ENCODE peak calls at places on chromosomes 1 and 21, in five cellular contexts. X is GM12878, O is GM12891, R is HepG2, A is H1. T is an unnamed sample.

GRCh38 chr1:3702990-3703728 is 49.1 kb upstream of the CCDC27 start:
- DNase-seq in O (no peak), A (no peak), X (no peak), R (no peak), T (no peak)

GRCh38 chr1:227959325-227959860 is 11.7 kb upstream of the WNT9A start:
- DNase-seq in O (no peak), A (no peak), X (no peak), R (no peak), T (no peak)

GRCh38 chr21:38460171-38460742 is 38.0 kb downstream of the ERG start:
- DNase-seq in A (no peak), O (no peak), X (no peak), R (no peak), T (no peak)

GRCh38 chr1:233354983-233355382 is 27.5 kb downstream of the MAP3K21 start:
- DNase-seq in O (no peak), A (no peak), X (no peak), R (no peak), T (no peak)

GRCh38 chr1:232538224-232538942 is 91.5 kb downstream of the SIPA1L2 start:
- DNase-seq in O (no peak), A (peak), R (peak), X (no peak), T (no peak)

GRCh38 chr1:69523032-69523431 is 44.7 kb upstream of the LRRC7 start:
- DNase-seq in A (no peak), O (no peak), R (no peak), X (no peak), T (no peak)

GRCh38 chr1:65254320-65255087 is 54.8 kb upstream of the DNAJC6 start:
- DNase-seq in O (peak), X (no peak), R (peak), A (no peak), T (peak)

GRCh38 chr1:217586586-217586985 is 44.3 kb downstream of the GPATCH2 start:
- DNase-seq in R (no peak), O (no peak), A (no peak), X (no peak), T (no peak)

GRCh38 chr21:28826569-28826968 is 166.1 kb downstream of the LTN1 start:
- DNase-seq in R (no peak), X (no peak), O (no peak), A (no peak), T (no peak)

GRCh38 chr1:54283214-54283996 is 83.4 kb downstream of the MRPL37 start:
- DNase-seq in X (no peak), O (no peak), R (no peak), A (no peak), T (no peak)

GRCh38 chr1:109620396-109620817 is 770 bp downstream of the AMPD2 start:
- DNase-seq in X (no peak), R (no peak), O (no peak), A (no peak), T (no peak)

GRCh38 chr1:24294228-24294672 is 24.9 kb upstream of the GRHL3 start:
- DNase-seq in R (no peak), O (no peak), X (no peak), A (no peak), T (no peak)

GRCh38 chr1:84078108-84078823 is 65.8 kb upstream of the PRKACB start:
- DNase-seq in A (no peak), R (no peak), X (no peak), O (no peak), T (no peak)

GRCh38 chr1:53944469-53945182 is 873 bp downstream of the IFT25 start:
- DNase-seq in X (no peak), R (no peak), O (no peak), A (no peak), T (no peak)

GRCh38 chr1:222618880-222619321 is 1.0 kb downstream of the MIA3 start:
- DNase-seq in R (peak), X (no peak), O (no peak), A (no peak), T (no peak)
- TF ChIP-seq TAF1 in R (no peak), X (no peak), O (no peak), A (no peak), T (no peak)

GRCh38 chr1:47502746-47503370 is 65.0 kb downstream of the FOXD2 start:
- DNase-seq in O (no peak), R (no peak), X (no peak), A (no peak), T (no peak)
- TF ChIP-seq POLR2AphosphoS5 in O (no peak), R (no peak), X (no peak), A (no peak), T (no peak)

DNA sequence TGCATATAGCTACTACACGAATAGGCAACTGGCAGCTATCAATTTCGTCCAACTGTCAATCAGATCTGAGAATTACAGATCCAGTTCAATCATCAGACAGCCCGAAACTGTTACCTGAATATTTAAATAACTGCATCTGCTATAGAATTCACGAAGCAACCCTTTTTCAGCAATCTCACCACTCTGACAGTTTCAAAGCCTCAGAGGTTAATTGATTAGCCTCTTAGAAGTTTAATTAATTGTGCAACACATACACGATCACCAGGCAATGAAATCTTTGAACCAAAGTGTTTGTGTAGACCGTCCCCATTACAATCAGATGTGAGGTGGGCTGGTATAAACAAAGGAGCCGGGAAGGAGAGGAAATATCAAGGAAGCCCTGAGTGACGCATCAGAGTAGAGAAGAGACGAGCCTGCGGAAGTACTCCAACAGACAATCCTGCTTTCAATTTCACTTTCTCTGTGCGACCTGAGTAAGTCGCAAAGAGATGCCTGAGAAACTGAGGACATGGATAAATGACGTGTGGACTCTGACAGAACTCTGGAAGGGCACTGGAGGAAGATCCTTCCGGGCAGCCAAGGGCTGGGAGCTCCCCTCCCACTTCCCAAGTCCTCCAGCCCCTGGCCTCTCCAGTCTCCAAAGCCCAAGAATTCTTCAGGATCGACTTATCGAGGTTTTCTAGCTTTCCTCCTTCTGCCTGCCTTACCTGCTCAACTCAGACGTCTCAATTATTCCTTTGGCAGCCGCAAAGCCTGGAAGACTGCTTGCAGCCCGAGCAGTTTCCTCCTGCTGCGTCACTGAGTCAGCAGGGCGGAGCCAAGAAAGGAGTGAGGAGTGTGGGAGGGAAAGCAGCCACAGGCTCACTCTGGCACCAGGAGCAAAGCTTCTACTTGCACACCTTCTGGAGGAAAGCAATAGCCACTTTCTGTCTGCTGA is at the start of gene RNASEL:
- DNase-seq in O (no peak), R (no peak), A (no peak), X (no peak), T (no peak)
- TF ChIP-seq POLR2A in O (peak), R (no peak), A (no peak), X (peak), T (peak)

DNA sequence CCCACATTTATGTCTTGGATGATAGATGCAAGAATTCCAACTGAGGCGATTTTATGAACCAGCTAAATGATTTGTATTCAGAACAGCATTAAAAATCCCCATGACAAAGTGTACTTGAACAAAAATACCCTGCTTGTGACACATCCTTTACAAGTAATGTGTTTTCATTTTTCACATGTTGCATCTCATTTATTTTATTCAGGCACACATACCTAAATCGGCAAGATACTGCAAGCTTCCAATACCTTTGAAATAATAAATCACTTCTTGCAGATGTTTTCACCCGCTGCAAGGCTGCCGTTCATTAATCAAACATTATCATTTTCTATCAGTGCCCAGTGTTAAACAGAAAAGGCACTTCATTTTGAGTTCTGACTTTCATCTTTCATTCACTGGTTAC is 269.6 kb downstream of the DPYD start:
- DNase-seq in O (no peak), A (no peak), X (no peak), R (no peak), T (no peak)
- TF ChIP-seq TAF1 in O (no peak), A (no peak), X (no peak), R (no peak), T (no peak)

GRCh38 chr1:77489910-77490309 is 192.5 kb downstream of the ZZZ3 start:
- DNase-seq in X (no peak), O (no peak), A (no peak), R (no peak), T (no peak)

GRCh38 chr1:77498918-77499317 is 183.5 kb downstream of the ZZZ3 start:
- DNase-seq in A (no peak), X (no peak), R (no peak), O (no peak), T (no peak)

GRCh38 chr1:77499466-77499865 is 183.0 kb downstream of the ZZZ3 start:
- DNase-seq in O (no peak), R (no peak), A (no peak), X (no peak), T (no peak)

DNA sequence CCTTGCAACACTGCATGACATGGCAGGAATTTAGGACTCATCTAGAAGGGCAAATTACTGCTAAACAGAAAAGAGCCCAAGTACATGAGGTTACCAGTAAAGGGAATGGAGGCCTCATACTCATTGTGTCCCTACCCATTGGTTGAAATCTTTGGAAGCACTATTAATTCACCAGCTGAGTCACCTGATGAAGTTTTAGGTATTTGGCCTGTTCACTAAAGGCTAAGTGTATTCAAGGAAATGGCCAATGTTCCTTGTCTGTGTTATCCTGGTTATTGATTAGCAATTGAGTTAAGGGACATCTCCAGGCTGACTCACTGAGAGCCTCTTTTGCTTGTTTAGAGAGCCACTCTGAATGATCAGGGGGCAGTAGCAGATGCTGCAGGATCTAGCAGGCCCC is 188.4 kb downstream of the ZZZ3 start:
- DNase-seq in R (no peak), A (no peak), O (no peak), X (no peak), T (no peak)
- TF ChIP-seq POLR2AphosphoS5 in R (no peak), A (no peak), O (no peak), X (no peak), T (no peak)

GRCh38 chr1:111621050-111621449 is 1.5 kb downstream of the RAP1A start:
- DNase-seq in R (no peak), O (no peak), X (no peak), A (no peak), T (no peak)

GRCh38 chr1:111618081-111618480 is 1.5 kb upstream of the RAP1A start:
- DNase-seq in R (no peak), A (no peak), X (no peak), O (no peak), T (no peak)

GRCh38 chr1:111620412-111620971 is 903 bp downstream of the RAP1A start:
- DNase-seq in A (no peak), X (no peak), O (no peak), R (no peak), T (no peak)

GRCh38 chr1:111618953-111619634 is 495 bp upstream of the RAP1A start:
- DNase-seq in X (no peak), O (no peak), A (no peak), R (no peak), T (no peak)

GRCh38 chr1:111619635-111620411 is at the start of gene RAP1A:
- DNase-seq in X (peak), A (peak), O (peak), R (peak), T (peak)
- TF ChIP-seq POLR2A in X (peak), A (no peak), O (no peak), R (no peak), T (peak)

DNA sequence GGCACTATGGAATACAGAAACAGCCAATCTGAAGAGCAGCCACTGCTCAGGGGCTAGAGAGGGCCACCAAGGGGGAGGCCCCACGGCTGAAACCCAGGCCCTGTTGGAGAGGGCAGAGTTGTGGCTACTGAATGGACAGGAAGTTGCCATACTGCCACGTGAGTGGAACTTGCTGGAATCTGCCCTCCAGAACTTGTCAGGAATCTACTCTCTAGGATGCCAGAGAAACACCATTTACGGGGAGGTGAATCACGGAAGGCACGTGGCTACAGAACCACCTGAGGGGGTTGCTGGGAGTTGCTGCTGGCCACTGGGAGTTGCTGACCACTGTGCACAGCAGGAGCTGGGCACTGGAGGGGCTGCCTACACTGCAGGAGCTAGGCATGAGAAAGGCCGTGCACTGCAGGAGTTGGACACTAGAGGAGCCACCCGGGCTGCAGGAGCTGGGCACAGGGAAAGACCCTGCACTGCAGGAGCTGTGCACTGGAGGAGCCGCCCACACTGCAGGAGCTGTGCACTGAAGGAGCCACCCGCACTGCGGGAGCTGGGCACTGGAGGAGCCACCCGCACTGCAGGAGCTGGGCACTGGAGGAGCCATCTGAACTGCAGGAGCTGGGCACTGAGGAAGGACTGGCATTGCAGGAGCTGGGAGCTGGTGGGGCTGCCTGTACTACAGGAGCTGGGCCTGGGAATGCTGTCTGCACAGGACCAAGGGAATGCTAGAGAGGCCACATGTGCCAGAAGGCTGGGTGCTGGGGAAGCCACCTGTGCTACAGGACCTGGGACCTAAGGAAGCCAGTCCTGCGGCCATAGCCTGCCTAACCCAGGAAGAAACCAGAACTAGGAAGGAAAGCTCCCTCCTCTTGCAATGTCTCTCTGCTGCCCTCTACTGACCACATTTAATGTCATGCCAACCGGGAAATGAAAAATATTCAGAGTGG is 343.4 kb downstream of the MATN1 start:
- DNase-seq in R (peak), X (peak), A (no peak), O (peak), T (peak)
- TF ChIP-seq TAF1 in R (no peak), X (no peak), A (no peak), O (no peak), T (no peak)

GRCh38 chr1:59669752-59670312 is 144.9 kb upstream of the HOOK1 start:
- DNase-seq in X (no peak), R (peak), A (peak), O (no peak), T (no peak)
- TF ChIP-seq POLR2AphosphoS5 in X (no peak), R (no peak), A (no peak), O (no peak), T (no peak)